ENCODE peak calls at places on chromosomes 4 and X, in six cellular contexts. D is NCI-H187 treated with DMSO at 0.1 percent for 48 hours, F is WERI-Rb-1, N is breast epithelium, S is WTC11, J is HCEC 1CT. B is an unnamed sample.

GRCh38 chrX:129953881-129954280 is 28.6 kb upstream of the BCORL1 start:
- DNase-seq in D (no peak), F (no peak), N (no peak), S (no peak), J (no peak), B (no peak)

GRCh38 chrX:118770133-118770760 is 42.8 kb downstream of the IL13RA1 start:
- DNase-seq in D (no peak), F (no peak), N (no peak), S (no peak), J (no peak), B (no peak)

GRCh38 chr4:3313556-3314228 is 20.9 kb downstream of the RGS12 start:
- DNase-seq in D (no peak), F (no peak), N (no peak), S (no peak), J (no peak), B (no peak)

GRCh38 chrX:151860827-151861226 is 51.9 kb upstream of the MAGEA4 start:
- DNase-seq in D (no peak), F (no peak), N (no peak), S (no peak), J (no peak), B (no peak)

GRCh38 chr4:14265651-14266050 is 638.1 kb upstream of the BOD1L1 start:
- DNase-seq in D (no peak), F (no peak), N (no peak), S (no peak), J (no peak), B (no peak)

GRCh38 chr4:103496800-103497199 is 223.0 kb downstream of the TACR3 start:
- DNase-seq in D (no peak), F (peak), N (no peak), S (no peak), J (no peak), B (no peak)

GRCh38 chrX:57528670-57529255 is 63.0 kb upstream of the ZXDB start:
- DNase-seq in D (no peak), F (no peak), N (no peak), S (peak), J (no peak), B (no peak)

GRCh38 chr4:26867914-26868684 is 7.5 kb downstream of the STIM2 start:
- DNase-seq in D (no peak), F (no peak), N (no peak), S (no peak), J (no peak), B (no peak)

GRCh38 chr4:176668324-176668723 is 124.4 kb downstream of the VEGFC start:
- DNase-seq in D (no peak), F (no peak), N (no peak), S (no peak), J (no peak), B (no peak)

GRCh38 chr4:83170952-83171399 is 56.4 kb upstream of the PLAC8 start:
- DNase-seq in D (no peak), F (no peak), N (no peak), S (no peak), J (no peak), B (no peak)

GRCh38 chrX:68372665-68373064 is 60.6 kb downstream of the OPHN1 start:
- DNase-seq in D (no peak), F (no peak), N (no peak), S (no peak), J (no peak), B (no peak)

GRCh38 chrX:22652596-22652995 is 347.2 kb upstream of the DDX53 start:
- DNase-seq in D (no peak), F (no peak), N (no peak), S (peak), J (peak), B (peak)

GRCh38 chr4:54067163-54067562 is 2.8 kb upstream of the CHIC2 start:
- DNase-seq in D (no peak), F (no peak), N (no peak), S (no peak), J (peak), B (peak)

GRCh38 chrX:56068274-56068758 is 163.8 kb upstream of the KLF8 start:
- DNase-seq in D (no peak), F (no peak), N (no peak), S (no peak), J (no peak), B (no peak)

GRCh38 chr4:85358831-85359230 is 116.1 kb upstream of the ARHGAP24 start:
- DNase-seq in D (no peak), F (no peak), N (no peak), S (no peak), J (no peak), B (no peak)

GRCh38 chrX:460823-461640 is 74.3 kb upstream of the PPP2R3B start:
- DNase-seq in D (no peak), F (no peak), N (no peak), S (no peak), J (no peak), B (no peak)

GRCh38 chr4:74543983-74544382 is 99.0 kb downstream of the AREG start:
- DNase-seq in D (no peak), F (no peak), N (no peak), S (no peak), J (peak), B (no peak)

GRCh38 chrX:56764975-56765791 is 36.1 kb downstream of the NBDY start:
- DNase-seq in D (no peak), F (no peak), N (no peak), S (no peak), J (no peak), B (no peak)

GRCh38 chr4:56655627-56656345 is 25.3 kb downstream of the HOPX start:
- DNase-seq in D (no peak), F (peak), N (no peak), S (peak), J (no peak), B (no peak)

GRCh38 chr4:130336585-130337217 is 1240.7 kb downstream of the C4orf33 start:
- DNase-seq in D (no peak), F (no peak), N (no peak), S (no peak), J (no peak), B (no peak)

GRCh38 chrX:2401590-2402360 is 99.0 kb downstream of the DHRSX start:
- DNase-seq in D (no peak), F (no peak), N (no peak), S (no peak), J (no peak), B (peak)

GRCh38 chr4:150540959-150541360 is 41.0 kb upstream of the MAB21L2 start:
- DNase-seq in D (no peak), F (no peak), N (no peak), S (no peak), J (no peak), B (no peak)

GRCh38 chr4:183987529-183987946 is 82.4 kb downstream of the STOX2 start:
- DNase-seq in D (no peak), F (no peak), N (peak), S (peak), J (peak), B (peak)

GRCh38 chr4:147041376-147041775 is 95.7 kb upstream of the TTC29 start:
- DNase-seq in D (no peak), F (no peak), N (no peak), S (no peak), J (no peak), B (no peak)

GRCh38 chrX:138945219-138945618 is 233.7 kb upstream of the FGF13 start:
- DNase-seq in D (no peak), F (no peak), N (no peak), S (no peak), J (peak), B (no peak)

GRCh38 chr4:139951051-139951450 is 202.9 kb downstream of the MAML3 start:
- DNase-seq in D (no peak), F (no peak), N (peak), S (no peak), J (no peak), B (no peak)

GRCh38 chr4:109702950-109703663 is at the start of gene CASP6:
- DNase-seq in D (no peak), F (peak), N (peak), S (peak), J (peak), B (peak)

GRCh38 chr4:139243448-139244365 is 36.3 kb downstream of the MGARP start:
- DNase-seq in D (no peak), F (no peak), N (no peak), S (no peak), J (peak), B (peak)

B was measured in retinal pigment epithelial cell.